ENCODE peak calls at places on chromosomes 11 and 22, in nine cellular contexts. D, G, Y, W, O, J, K, A and B are unnamed samples.

GRCh38 chr22:42678894-42679293 is 29.7 kb upstream of the CYB5R3 start:
- DNase-seq in D (no peak), G (no peak), Y (no peak), W (no peak), O (no peak), J (no peak), K (no peak), A (no peak), B (no peak)

GRCh38 chr11:78841451-78842060 is 266.9 kb upstream of the NARS2 start:
- DNase-seq in D (no peak), G (no peak), Y (no peak), W (peak), O (no peak), J (no peak), K (no peak), A (no peak), B (peak)

GRCh38 chr22:48939441-48940265 is 888.0 kb downstream of the BRD1 start:
- DNase-seq in D (no peak), G (no peak), Y (no peak), W (no peak), O (no peak), J (no peak), K (no peak), A (no peak), B (no peak)

GRCh38 chr11:85263328-85263727 is 363.8 kb downstream of the DLG2 start:
- DNase-seq in D (no peak), G (no peak), Y (no peak), W (no peak), O (no peak), J (no peak), K (no peak), A (no peak), B (no peak)

GRCh38 chr11:132588366-132588765 is 943.9 kb downstream of the OPCML start:
- DNase-seq in D (no peak), G (no peak), Y (no peak), W (no peak), O (no peak), J (no peak), K (no peak), A (no peak), B (no peak)

GRCh38 chr11:95152878-95153856 is 63.5 kb downstream of the ENDOD1 start:
- DNase-seq in D (no peak), G (no peak), Y (no peak), W (no peak), O (no peak), J (peak), K (no peak), A (no peak), B (no peak)

GRCh38 chr11:58301576-58301975 is 33.5 kb upstream of the OR10W1 start:
- DNase-seq in D (no peak), G (no peak), Y (no peak), W (no peak), O (no peak), J (no peak), K (no peak), A (peak), B (peak)

GRCh38 chr11:1219836-1220810 is 2.7 kb upstream of the MUC5B start:
- DNase-seq in D (peak), G (no peak), Y (no peak), W (peak), O (no peak), J (no peak), K (peak), A (peak), B (no peak)

GRCh38 chr11:133986545-133986944 is 29.8 kb upstream of the IGSF9B start:
- DNase-seq in D (peak), G (no peak), Y (no peak), W (no peak), O (no peak), J (no peak), K (no peak), A (no peak), B (no peak)

GRCh38 chr11:43681543-43681942 is 1.0 kb downstream of the HSD17B12 start:
- DNase-seq in D (no peak), G (no peak), Y (no peak), W (peak), O (no peak), J (no peak), K (no peak), A (peak), B (peak)

GRCh38 chr11:93857413-93858185 is 7.2 kb upstream of the VSTM5 start:
- DNase-seq in D (no peak), G (no peak), Y (peak), W (no peak), O (no peak), J (no peak), K (no peak), A (peak), B (no peak)

GRCh38 chr11:96694338-96694737 is 304.5 kb downstream of the JRKL start:
- DNase-seq in D (no peak), G (no peak), Y (no peak), W (no peak), O (no peak), J (no peak), K (peak), A (no peak), B (no peak)

GRCh38 chr11:35553831-35554230 is 28.4 kb upstream of the PAMR1 start:
- DNase-seq in D (no peak), G (no peak), Y (peak), W (peak), O (no peak), J (no peak), K (no peak), A (peak), B (no peak)

GRCh38 chr11:76856571-76856970 is 4.1 kb upstream of the ACER3 start:
- DNase-seq in D (no peak), G (no peak), Y (no peak), W (no peak), O (no peak), J (no peak), K (no peak), A (no peak), B (no peak)

GRCh38 chr11:126361400-126361799 is 5.9 kb downstream of the ST3GAL4 start:
- DNase-seq in D (no peak), G (no peak), Y (no peak), W (no peak), O (no peak), J (no peak), K (no peak), A (no peak), B (no peak)

GRCh38 chr11:2689551-2690260 is 10.1 kb downstream of the KCNQ1OT1 start:
- DNase-seq in D (no peak), G (no peak), Y (no peak), W (no peak), O (no peak), J (peak), K (no peak), A (no peak), B (no peak)

GRCh38 chr22:50544078-50544745 is 1.5 kb upstream of the KLHDC7B start:
- DNase-seq in D (peak), G (peak), Y (no peak), W (peak), O (peak), J (peak), K (peak), A (peak), B (peak)

GRCh38 chr22:21665047-21665851 is 563 bp upstream of the PPIL2 start:
- DNase-seq in D (no peak), G (no peak), Y (no peak), W (no peak), O (no peak), J (no peak), K (no peak), A (no peak), B (no peak)

GRCh38 chr22:49662681-49663080 is 165.0 kb downstream of the BRD1 start:
- DNase-seq in D (peak), G (no peak), Y (no peak), W (no peak), O (no peak), J (no peak), K (no peak), A (no peak), B (no peak)

GRCh38 chr22:29753808-29754657 is 12.8 kb downstream of the ZMAT5 start:
- DNase-seq in D (peak), G (no peak), Y (no peak), W (no peak), O (no peak), J (no peak), K (no peak), A (no peak), B (no peak)

GRCh38 chr11:93783362-93783761 is 720 bp upstream of the MED17 start:
- DNase-seq in D (no peak), G (no peak), Y (no peak), W (no peak), O (no peak), J (no peak), K (no peak), A (no peak), B (no peak)

GRCh38 chr11:134272381-134273316 is 3.5 kb upstream of the GLB1L3 start:
- DNase-seq in D (no peak), G (no peak), Y (no peak), W (peak), O (peak), J (no peak), K (peak), A (peak), B (no peak)

GRCh38 chr22:24437820-24438328 is 10.5 kb downstream of the ADORA2A start:
- DNase-seq in D (peak), G (no peak), Y (no peak), W (no peak), O (no peak), J (peak), K (peak), A (no peak), B (peak)

DNA sequence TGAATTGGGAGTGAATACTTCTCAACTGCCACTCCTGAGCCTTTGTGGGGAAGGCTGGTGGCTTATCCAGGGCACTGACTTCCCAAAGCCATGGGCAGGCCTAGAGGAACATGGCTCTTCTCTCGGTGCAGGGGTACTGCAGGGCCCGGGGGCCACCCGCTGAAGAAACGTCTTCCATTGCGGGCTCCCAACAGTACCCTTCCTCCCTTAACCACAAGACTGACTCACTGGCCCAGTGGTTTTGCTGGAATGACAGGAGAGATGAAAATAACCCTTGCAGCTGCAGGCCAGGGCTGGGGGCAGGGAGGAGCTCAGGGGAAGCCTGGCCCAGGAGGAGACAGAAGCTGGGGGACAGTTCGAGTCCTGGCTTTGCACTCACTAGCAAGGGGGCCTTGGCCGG is 13.5 kb downstream of the TXN2 start:
- DNase-seq in D (no peak), G (no peak), Y (peak), W (peak), O (no peak), J (peak), K (no peak), A (peak), B (peak)
- H3K4me3 ChIP-seq in D (no peak), G (no peak), Y (no peak), W (no peak), O (no peak), J (no peak), K (peak), A (peak), B (no peak)

GRCh38 chr22:23268139-23268712 is 87.9 kb downstream of the BCR start:
- DNase-seq in D (no peak), G (no peak), Y (no peak), W (no peak), O (no peak), J (no peak), K (no peak), A (no peak), B (no peak)
- H3K4me3 ChIP-seq in D (no peak), G (no peak), Y (no peak), W (no peak), O (no peak), J (no peak), K (no peak), A (no peak), B (no peak)

DNA sequence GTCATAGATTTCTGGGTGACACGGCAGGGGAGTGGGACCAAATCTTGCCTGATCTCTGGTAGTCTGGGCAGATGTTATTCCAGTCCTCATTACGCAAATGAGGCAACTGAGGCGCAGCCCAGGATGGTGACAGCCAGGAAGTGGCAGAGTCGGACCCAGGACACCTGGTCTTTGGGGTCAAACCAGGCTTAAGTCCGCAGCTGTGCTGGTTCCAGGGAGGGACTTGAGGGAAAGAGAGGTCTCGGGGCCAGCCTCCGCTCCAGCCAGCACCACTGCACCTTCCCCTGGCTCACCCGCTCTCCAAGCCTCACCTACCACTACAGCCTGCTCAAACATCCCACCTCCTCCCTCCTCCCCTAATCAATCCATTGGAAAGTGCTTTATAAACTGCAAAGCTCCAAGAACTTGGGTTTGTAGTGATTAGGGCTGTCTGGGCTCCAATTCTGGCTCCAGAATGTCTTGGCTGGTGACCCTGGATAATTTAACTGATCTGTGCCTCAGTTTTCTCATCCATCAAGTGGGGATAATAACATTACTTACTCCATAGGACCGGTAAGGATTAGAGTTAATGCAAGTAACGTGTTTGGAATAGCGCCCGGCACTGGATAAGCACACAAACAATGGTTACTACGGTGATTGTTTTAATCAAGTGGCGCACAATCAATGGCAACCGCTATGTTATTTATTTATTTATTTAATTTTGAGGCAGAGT is 526 bp upstream of the PNPLA5 start:
- DNase-seq in D (no peak), G (no peak), Y (no peak), W (no peak), O (no peak), J (no peak), K (no peak), A (no peak), B (no peak)
- H3K4me3 ChIP-seq in D (no peak), G (no peak), Y (no peak), W (peak), O (no peak), J (no peak), K (no peak), A (no peak), B (no peak)

GRCh38 chr11:29120329-29120695 is 896.5 kb downstream of the KCNA4 start:
- DNase-seq in D (no peak), G (no peak), Y (no peak), W (no peak), O (no peak), J (no peak), K (no peak), A (no peak), B (no peak)
- H3K4me3 ChIP-seq in D (no peak), G (no peak), Y (no peak), W (no peak), O (no peak), J (no peak), K (peak), A (peak), B (no peak)

GRCh38 chr11:31301549-31302225 is 67.9 kb downstream of the DCDC1 start:
- DNase-seq in D (no peak), G (no peak), Y (no peak), W (no peak), O (no peak), J (no peak), K (no peak), A (no peak), B (no peak)
- H3K4me3 ChIP-seq in D (no peak), G (no peak), Y (no peak), W (no peak), O (no peak), J (no peak), K (no peak), A (no peak), B (no peak)

DNA sequence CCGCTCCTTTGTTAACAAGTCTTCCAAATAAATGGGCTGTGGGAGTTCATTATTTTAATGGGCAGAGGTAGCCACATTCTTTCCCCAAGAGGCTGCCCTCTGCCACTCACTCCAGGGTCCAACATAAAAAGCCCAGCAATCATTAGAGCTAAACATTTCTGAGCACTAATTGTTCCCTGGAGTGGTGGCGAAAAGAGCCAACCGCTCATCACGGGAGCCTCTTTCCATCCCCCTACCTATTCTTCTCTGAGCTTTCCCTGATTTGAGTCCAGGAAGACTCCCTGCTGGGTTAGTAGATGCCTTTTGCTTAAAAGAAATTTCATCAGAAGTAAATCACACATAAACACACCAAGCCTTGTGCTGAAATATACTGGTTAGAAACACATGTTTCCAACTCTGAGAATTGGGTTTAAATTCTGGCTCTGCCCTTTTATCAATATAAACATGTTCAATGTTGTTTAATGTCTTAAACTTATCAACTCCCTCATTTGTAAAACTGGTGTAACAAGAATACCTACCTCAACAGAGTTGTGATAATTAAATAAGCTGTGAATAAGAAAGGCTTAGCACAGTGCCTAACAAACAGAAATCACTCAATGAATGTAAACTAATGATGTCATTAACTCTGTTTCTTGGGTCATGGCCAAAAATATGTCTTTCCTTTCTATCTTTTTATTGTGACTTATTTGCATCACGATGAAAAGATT is at the start of gene OR5A2:
- DNase-seq in D (no peak), G (no peak), Y (no peak), W (no peak), O (no peak), J (no peak), K (no peak), A (peak), B (peak)
- H3K4me3 ChIP-seq in D (no peak), G (no peak), Y (no peak), W (no peak), O (no peak), J (no peak), K (no peak), A (no peak), B (no peak)

DNA sequence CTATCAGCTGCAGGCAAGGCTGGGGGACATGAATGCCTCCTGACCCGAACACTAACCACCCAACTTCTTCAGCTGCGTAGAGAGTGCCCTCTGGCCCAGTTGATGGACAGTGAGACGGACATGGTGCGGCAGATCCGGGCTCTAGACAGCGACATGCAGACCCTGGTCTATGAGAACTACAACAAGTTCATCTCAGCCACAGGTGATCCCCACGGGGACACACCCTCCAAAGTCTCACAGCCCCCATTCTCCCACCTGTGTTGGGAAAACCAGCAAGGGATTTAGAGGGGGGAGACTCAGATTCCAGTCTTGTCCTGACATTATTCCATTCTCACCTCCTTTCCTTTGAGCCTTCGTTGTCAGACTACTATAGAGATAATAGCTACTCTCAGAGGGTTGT is 912 bp downstream of the VPS51 start:
- DNase-seq in D (no peak), G (no peak), Y (no peak), W (no peak), O (no peak), J (no peak), K (no peak), A (no peak), B (no peak)
- H3K4me3 ChIP-seq in D (peak), G (peak), Y (peak), W (peak), O (peak), J (peak), K (peak), A (peak), B (peak)